ENCODE peak calls at places on chromosomes 3 and 15, in nine cellular contexts. B is brain microvascular endothelial cell; S is sigmoid colon; X is activated CD8-positive, alpha-beta memory T cell treated with anti-CD3 and anti-CD28 coated beads, Interleukin-2, amount 50 U/mL, for 4 hours; Y is activated T-cell treated with anti-CD3 and anti-CD28 coated beads for 1 hour; T is AG20443; A is neural progenitor cell; V is NCI-H748 treated with DMSO at 0.1 percent for 48 hours; J is GM12878. Q is an unnamed sample.

GRCh38 chr3:45966371-45966780 is 23.1 kb downstream of the CXCR6 start:
- DNase-seq in V (no peak), X (no peak), S (no peak), A (no peak), J (no peak), Y (no peak), B (no peak), T (no peak), Q (no peak)

GRCh38 chr3:108250626-108251025 is 28.4 kb upstream of the IFT57 start:
- DNase-seq in B (peak; percentile 4), J (no peak), A (no peak), X (no peak), T (no peak), Y (no peak), S (no peak), V (no peak), Q (no peak)

GRCh38 chr3:166425900-166426611 is 588.8 kb upstream of the BCHE start:
- DNase-seq in B (no peak), Y (no peak), S (no peak), V (no peak), X (no peak), J (no peak), A (peak; percentile 55), T (no peak), Q (no peak)

GRCh38 chr15:50256188-50257041 is 9.1 kb downstream of the HDC start:
- DNase-seq in V (no peak), A (no peak), B (peak; percentile 78), T (no peak), S (no peak), J (no peak), X (no peak), Y (no peak), Q (no peak)

GRCh38 chr3:15982667-15983145 is 184.9 kb upstream of the ANKRD28 start:
- DNase-seq in T (peak; percentile 93), V (no peak), B (peak; percentile 90), Y (no peak), S (no peak), J (no peak), X (no peak), A (peak; percentile 66), Q (no peak)

GRCh38 chr3:140469491-140469890 is 208.4 kb upstream of the TRIM42 start:
- DNase-seq in V (no peak), A (no peak), T (no peak), Y (no peak), J (no peak), B (peak; percentile 12), S (no peak), X (no peak), Q (no peak)

GRCh38 chr15:51982013-51982769 is 10.6 kb upstream of the LEO1 start:
- DNase-seq in S (no peak), T (peak; percentile 71), J (peak; percentile 92), A (no peak), X (no peak), Y (peak; percentile 2), B (peak; percentile 53), V (peak; percentile 29), Q (peak; percentile 83)

GRCh38 chr3:78856164-78856563 is 911.6 kb downstream of the ROBO1 start:
- DNase-seq in J (no peak), V (no peak), Y (no peak), X (no peak), T (no peak), A (no peak), S (no peak), B (no peak), Q (no peak)

GRCh38 chr15:100529556-100529955 is 806 bp upstream of the CERS3 start:
- DNase-seq in Y (no peak), J (no peak), A (no peak), T (no peak), V (no peak), S (no peak), B (no peak), X (no peak), Q (no peak)

GRCh38 chr3:54641226-54642014 is 286.4 kb downstream of the LRTM1 start:
- DNase-seq in A (peak; percentile 65), B (no peak), T (no peak), V (no peak), Y (no peak), S (no peak), X (no peak), J (no peak), Q (no peak)

GRCh38 chr3:116148881-116149530 is 296.3 kb downstream of the LSAMP start:
- DNase-seq in S (no peak), J (no peak), V (peak; percentile 81), X (no peak), T (peak; percentile 16), Y (no peak), B (no peak), A (peak; percentile 11), Q (no peak)

GRCh38 chr3:67044955-67045354 is 46.8 kb downstream of the KBTBD8 start:
- DNase-seq in J (no peak), S (no peak), X (no peak), V (no peak), A (peak; percentile 28), T (peak; percentile 9), B (no peak), Y (no peak), Q (no peak)

GRCh38 chr15:92693922-92694331 is 38.4 kb upstream of the FAM174B start:
- DNase-seq in Y (no peak), J (no peak), A (peak; percentile 75), V (no peak), T (peak; percentile 24), S (no peak), X (no peak), B (peak; percentile 31), Q (no peak)

GRCh38 chr15:81008312-81008711 is 7.6 kb downstream of the TLNRD1 start:
- DNase-seq in S (no peak), T (no peak), X (no peak), B (no peak), V (no peak), J (no peak), A (no peak), Y (no peak), Q (no peak)

Q was measured in GM06990.